ENCODE peak calls at places on chromosome 10, in four cellular contexts. A is ovary, L is transverse colon, H is K562. B is an unnamed sample.

GRCh38 chr10:123148414-123149161 is 652 bp downstream of the HMX2 start:
- DNase-seq in A (no peak), H (no peak), L (no peak), B (no peak)

GRCh38 chr10:63197304-63198092 is 64.4 kb downstream of the NRBF2 start:
- DNase-seq in L (no peak), H (no peak), A (no peak), B (no peak)

GRCh38 chr10:43117031-43117776 is 21.0 kb upstream of the CSGALNACT2 start:
- DNase-seq in A (peak), H (no peak), L (no peak), B (no peak)

GRCh38 chr10:101609481-101609880 is 21.4 kb downstream of the DPCD start:
- DNase-seq in A (no peak), L (no peak), H (no peak), B (no peak)

GRCh38 chr10:91613411-91614253 is 19.2 kb downstream of the PPP1R3C start:
- DNase-seq in L (no peak), H (peak), A (no peak), B (peak)

GRCh38 chr10:37855691-37856090 is 1.7 kb downstream of the ZNF248 start:
- DNase-seq in H (no peak), A (no peak), L (no peak), B (no peak)

GRCh38 chr10:5565671-5566581 is 41.2 kb downstream of the CALML3 start:
- DNase-seq in H (no peak), L (peak), A (peak), B (peak)

GRCh38 chr10:26573674-26574073 is 123.8 kb upstream of the PDSS1 start:
- DNase-seq in A (no peak), L (peak), H (no peak), B (no peak)

GRCh38 chr10:94042001-94042813 is 48.5 kb downstream of the PLCE1 start:
- DNase-seq in A (no peak), L (no peak), H (no peak), B (no peak)

GRCh38 chr10:105585215-105585614 is 944.1 kb downstream of the SORCS3 start:
- DNase-seq in A (no peak), H (no peak), L (no peak), B (no peak)

GRCh38 chr10:27464993-27465392 is 39.1 kb upstream of the RAB18 start:
- DNase-seq in L (no peak), H (no peak), A (no peak), B (no peak)

GRCh38 chr10:118092209-118092608 is 45.5 kb upstream of the RAB11FIP2 start:
- DNase-seq in H (no peak), A (no peak), L (no peak), B (no peak)

GRCh38 chr10:89213191-89213808 is 6.2 kb upstream of the CH25H start:
- DNase-seq in H (peak), A (no peak), L (no peak), B (no peak)

GRCh38 chr10:32197423-32197822 is 141.2 kb upstream of the KIF5B start:
- DNase-seq in L (no peak), A (no peak), H (no peak), B (no peak)

GRCh38 chr10:86170255-86171153 is 196.1 kb downstream of the GRID1 start:
- DNase-seq in L (no peak), H (no peak), A (no peak), B (no peak)

GRCh38 chr10:82308641-82309040 is 433.6 kb downstream of the NRG3 start:
- DNase-seq in A (no peak), H (no peak), L (no peak), B (no peak)

GRCh38 chr10:58435297-58435696 is 50.1 kb downstream of the TFAM start:
- DNase-seq in A (no peak), L (peak), H (peak), B (peak)

GRCh38 chr10:124106241-124106905 is 13.0 kb upstream of the CHST15 start:
- DNase-seq in L (peak), H (no peak), A (peak), B (no peak)

GRCh38 chr10:2207246-2207922 is 470.1 kb upstream of the ADARB2 start:
- DNase-seq in A (no peak), H (peak), L (no peak), B (no peak)

GRCh38 chr10:10500941-10501340 is 516.7 kb upstream of the CELF2 start:
- DNase-seq in L (no peak), A (no peak), H (no peak), B (no peak)

DNA sequence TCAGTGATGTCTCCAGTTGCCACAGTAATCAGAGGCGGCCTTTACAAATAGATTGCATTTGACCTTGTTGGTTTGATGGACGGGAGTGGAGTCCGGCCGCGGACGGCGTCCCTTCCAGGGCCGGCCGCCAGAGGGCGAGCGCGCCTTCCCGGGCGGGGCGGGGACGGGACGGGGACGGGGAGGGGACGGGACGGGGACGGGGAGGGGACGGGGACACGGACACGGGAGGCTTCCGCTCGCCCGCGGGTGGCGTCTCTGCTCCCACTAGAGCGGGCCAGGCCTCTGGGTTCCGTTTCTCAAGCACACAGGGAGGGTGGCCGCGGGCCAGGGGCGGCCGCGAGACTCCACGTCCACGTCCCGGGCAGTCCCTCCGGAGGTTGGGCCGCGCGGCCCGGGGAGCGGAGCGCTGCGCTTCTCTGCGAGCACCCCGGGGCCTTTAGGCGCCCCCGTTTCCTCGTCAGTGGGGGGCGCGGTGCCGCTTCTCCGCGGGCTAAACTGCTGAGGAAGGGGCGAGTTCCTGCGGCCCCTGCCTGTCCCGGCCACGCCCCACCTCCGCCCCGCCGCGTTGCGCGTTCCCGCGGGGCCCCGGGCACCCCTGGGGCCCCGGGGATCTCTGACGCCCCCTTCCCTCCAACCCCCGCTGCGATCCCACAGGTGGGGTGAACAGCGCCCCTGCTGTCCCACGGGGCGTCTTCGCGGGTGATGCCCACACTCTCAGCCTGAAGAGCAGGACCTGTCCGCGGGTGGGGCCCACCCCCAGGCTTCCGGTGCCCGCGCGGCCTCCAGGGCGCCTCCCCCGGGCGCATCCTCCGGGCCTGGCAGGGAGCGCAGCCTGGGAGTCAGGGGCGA is 84.2 kb upstream of the MKI67 start:
- DNase-seq in A (no peak), H (peak), L (peak), B (peak)
- TF ChIP-seq CTCF in A (no peak), H (peak), L (peak), B (no peak)

GRCh38 chr10:127908106-127908957 is 1.4 kb downstream of the PTPRE start:
- DNase-seq in L (no peak), A (no peak), H (no peak), B (peak)

GRCh38 chr10:127907411-127908105 is 655 bp downstream of the PTPRE start:
- DNase-seq in A (no peak), H (no peak), L (peak), B (peak)

GRCh38 chr10:127905623-127906261 is 1.2 kb upstream of the PTPRE start:
- DNase-seq in H (no peak), A (no peak), L (no peak), B (peak)

GRCh38 chr10:127904931-127905622 is 1.8 kb upstream of the PTPRE start:
- DNase-seq in H (no peak), L (no peak), A (no peak), B (peak)

DNA sequence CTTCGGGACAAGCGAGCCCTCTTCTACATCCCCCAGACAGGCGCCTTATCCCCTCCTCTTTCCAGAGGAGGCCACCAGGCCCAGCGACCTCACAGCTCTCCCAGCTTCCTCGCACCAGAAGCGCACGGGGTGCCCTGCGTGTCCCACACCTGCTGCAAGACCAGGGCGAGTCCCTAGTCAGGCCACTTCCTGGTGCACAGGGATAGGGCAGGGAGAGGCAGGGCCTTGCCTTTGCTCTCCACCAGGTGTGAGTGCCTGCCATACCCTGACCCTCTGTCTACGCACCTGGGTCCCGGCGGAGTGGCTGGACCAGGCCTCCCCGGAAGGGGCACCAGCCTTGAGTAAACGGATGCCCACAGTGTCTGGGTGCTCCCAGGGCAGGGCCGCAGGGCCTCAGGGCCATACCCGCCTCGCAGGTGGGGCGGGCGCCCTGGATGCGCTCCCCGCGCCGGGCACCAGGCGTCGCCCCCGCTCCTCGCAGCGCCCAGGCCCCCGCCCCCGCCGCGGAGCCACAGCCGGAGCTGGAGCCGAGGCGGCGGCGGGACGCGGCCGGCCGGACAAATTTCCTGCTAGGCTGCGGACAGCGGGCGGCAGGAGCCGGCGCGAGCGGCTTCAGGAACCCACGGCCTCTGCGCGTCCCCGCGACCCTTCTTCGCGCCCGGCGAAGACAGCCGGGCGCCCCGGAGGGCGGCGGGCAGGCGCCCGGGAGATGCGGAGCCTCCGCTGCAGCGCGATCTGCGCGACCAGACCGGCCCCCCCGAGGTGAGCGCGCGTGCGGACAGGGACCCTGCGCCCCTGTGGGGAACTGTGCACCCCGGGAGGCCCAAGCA is at the start of gene PTPRE:
- DNase-seq in H (peak), A (peak), L (peak), B (peak)
- TF ChIP-seq POLR2A in H (no peak), A (no peak), L (peak), B (no peak)

DNA sequence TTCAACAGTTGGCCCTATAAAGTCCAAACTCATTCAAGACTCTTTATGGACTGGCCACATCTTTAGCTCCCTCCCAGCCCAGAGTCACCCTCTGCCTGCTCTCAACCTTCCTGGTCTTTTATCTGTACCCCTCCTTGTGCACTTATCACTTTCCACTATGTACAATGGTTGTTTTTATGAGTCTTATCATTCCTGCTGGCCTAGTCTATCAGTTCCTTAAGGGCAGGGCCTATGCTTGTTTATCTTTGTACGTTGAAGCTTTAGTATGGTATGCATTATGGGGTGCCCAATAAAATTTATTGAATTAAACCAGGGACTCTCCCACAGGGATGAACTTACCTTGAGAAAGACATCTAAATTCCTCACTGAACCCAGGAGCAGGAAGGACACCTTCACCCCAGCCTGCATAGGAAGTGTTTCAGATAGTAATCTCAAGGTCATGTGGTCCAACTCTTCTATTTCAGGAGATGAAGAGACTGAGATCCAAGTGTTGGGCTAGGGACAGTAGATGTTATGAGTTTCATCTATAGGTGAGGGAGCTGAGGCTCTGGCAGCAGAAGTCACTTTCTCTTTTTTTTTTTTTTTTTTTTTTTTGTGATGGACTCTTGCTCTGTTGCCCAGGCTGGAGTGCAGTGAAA is 13.3 kb upstream of the PDCD4 start:
- DNase-seq in L (peak), A (no peak), H (peak), B (no peak)
- H3K4me3 ChIP-seq in L (peak), A (no peak), H (no peak), B (no peak)

DNA sequence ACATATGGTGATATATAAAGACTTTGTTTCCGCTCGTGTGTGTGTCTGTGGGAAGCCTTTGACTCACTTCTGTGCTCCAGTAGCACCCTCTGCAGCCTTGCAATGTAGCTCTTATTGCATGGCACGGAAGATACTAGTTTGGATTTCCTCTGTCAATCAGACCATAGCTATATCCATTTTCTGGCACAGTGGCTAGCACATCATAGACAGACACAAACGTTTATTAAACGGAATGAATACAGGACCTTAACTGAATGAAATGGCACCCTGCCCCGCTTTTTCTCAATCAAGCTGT is 124.0 kb upstream of the PTPN20 start:
- DNase-seq in A (no peak), H (peak), L (no peak), B (peak)
- TF ChIP-seq CTCF in A (no peak), H (peak), L (no peak), B (no peak)

DNA sequence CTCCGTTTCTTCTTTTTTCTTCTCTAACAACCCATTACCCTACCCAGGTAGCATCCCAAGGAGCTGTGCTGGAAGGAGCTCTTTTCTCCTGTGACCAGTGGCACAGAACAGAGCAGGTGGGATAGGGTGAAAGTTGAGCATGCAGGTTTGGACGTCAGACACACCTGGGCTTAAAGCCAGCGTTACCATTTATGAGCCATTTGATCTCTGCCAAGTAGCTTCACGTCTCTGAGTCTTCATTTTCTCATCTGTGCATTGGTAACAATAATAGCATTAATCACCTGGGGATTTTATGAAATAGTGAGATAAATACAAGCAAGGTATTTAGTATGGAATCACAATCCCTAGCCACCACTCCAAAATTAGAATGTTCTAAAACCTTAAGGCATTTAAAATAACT is 515.9 kb downstream of the RPS24 start:
- DNase-seq in H (no peak), A (no peak), L (no peak), B (peak)
- TF ChIP-seq POLR2A in H (no peak), A (no peak), L (no peak), B (no peak)